ENCODE peak calls at places on chromosomes 4 and X, in six cellular contexts. Y is substantia nigra; X is T-helper 2 cell treated with Interferon-gamma antibody and Interleukin-4, amounts not matched to agents 5 μg/mL and 100 μg/mL, for 36 hours; C is ELR; I is caudate nucleus; S is GM19239. N is an unnamed sample.

GRCh38 chr4:94676910-94677309 is 80.8 kb upstream of the BMPR1B start:
- DNase-seq in Y (no peak), X (no peak), C (no peak), I (no peak), S (no peak), N (no peak)

GRCh38 chr4:11376571-11376970 is 52.1 kb downstream of the HS3ST1 start:
- DNase-seq in Y (no peak), X (no peak), C (no peak), I (no peak), S (no peak), N (no peak)

GRCh38 chr4:159010563-159011260 is 92.2 kb upstream of the RAPGEF2 start:
- DNase-seq in Y (peak), X (no peak), C (no peak), I (no peak), S (no peak), N (no peak)

GRCh38 chr4:106268731-106269272 is 47.2 kb downstream of the TBCK start:
- DNase-seq in Y (no peak), X (no peak), C (no peak), I (no peak), S (no peak), N (no peak)

GRCh38 chrX:118499295-118499694 is 3.7 kb downstream of the DOCK11 start:
- DNase-seq in Y (no peak), X (no peak), C (no peak), I (no peak), S (no peak), N (no peak)

GRCh38 chr4:186669159-186669720 is 54.4 kb downstream of the FAT1 start:
- DNase-seq in Y (no peak), X (no peak), C (peak), I (peak), S (no peak), N (no peak)

GRCh38 chr4:620851-621261 is 4.5 kb upstream of the PDE6B start:
- DNase-seq in Y (no peak), X (no peak), C (no peak), I (no peak), S (no peak), N (no peak)

GRCh38 chr4:47704693-47705325 is 133.1 kb downstream of the CORIN start:
- DNase-seq in Y (no peak), X (no peak), C (peak), I (no peak), S (no peak), N (no peak)

GRCh38 chr4:156686120-156686519 is 285.5 kb downstream of the PDGFC start:
- DNase-seq in Y (no peak), X (no peak), C (peak), I (no peak), S (no peak), N (no peak)

GRCh38 chr4:183409956-183410355 is 34.5 kb upstream of the CDKN2AIP start:
- DNase-seq in Y (no peak), X (no peak), C (no peak), I (no peak), S (no peak), N (no peak)

GRCh38 chrX:2540426-2540942 is 39.7 kb upstream of the DHRSX start:
- DNase-seq in Y (no peak), X (no peak), C (no peak), I (no peak), S (no peak), N (no peak)

GRCh38 chr4:10096201-10096975 is 20.2 kb downstream of the WDR1 start:
- DNase-seq in Y (peak), X (peak), C (peak), I (no peak), S (peak), N (no peak)

GRCh38 chr4:153318696-153319320 is 25.7 kb upstream of the MND1 start:
- DNase-seq in Y (no peak), X (no peak), C (peak), I (no peak), S (peak), N (no peak)

GRCh38 chrX:15854080-15854655 is 445 bp downstream of the AP1S2 start:
- DNase-seq in Y (peak), X (peak), C (peak), I (peak), S (peak), N (no peak)

GRCh38 chrX:111244238-111244750 is 26.0 kb downstream of the CAPN6 start:
- DNase-seq in Y (no peak), X (no peak), C (peak), I (no peak), S (no peak), N (no peak)

GRCh38 chr4:125951275-125951887 is 636.6 kb downstream of the FAT4 start:
- DNase-seq in Y (no peak), X (no peak), C (no peak), I (no peak), S (no peak), N (no peak)

GRCh38 chrX:130165181-130165702 is 399 bp downstream of the AIFM1 start:
- DNase-seq in Y (no peak), X (no peak), C (no peak), I (no peak), S (no peak), N (no peak)

GRCh38 chrX:78708171-78708570 is 39.3 kb upstream of the LPAR4 start:
- DNase-seq in Y (no peak), X (no peak), C (peak), I (no peak), S (no peak), N (no peak)

GRCh38 chrX:100895365-100896075 is 21.4 kb upstream of the NOX1 start:
- DNase-seq in Y (no peak), X (no peak), C (peak), I (no peak), S (no peak), N (no peak)

GRCh38 chrX:153791104-153791852 is 2.9 kb downstream of the IDH3G start:
- DNase-seq in Y (no peak), X (no peak), C (no peak), I (no peak), S (no peak), N (no peak)

GRCh38 chr4:184163813-184164212 is 53.9 kb downstream of the ENPP6 start:
- DNase-seq in Y (no peak), X (no peak), C (peak), I (peak), S (no peak), N (no peak)

GRCh38 chrX:10156199-10157031 is at the start of gene CLCN4:
- DNase-seq in Y (peak), X (no peak), C (no peak), I (peak), S (no peak), N (no peak)

GRCh38 chr4:187865914-187866313 is 129.7 kb upstream of the ZFP42 start:
- DNase-seq in Y (no peak), X (no peak), C (no peak), I (no peak), S (no peak), N (no peak)

GRCh38 chrX:143580266-143580665 is 55.6 kb downstream of the SLITRK4 start:
- DNase-seq in Y (no peak), X (no peak), C (no peak), I (no peak), S (no peak), N (no peak)

GRCh38 chr4:156672492-156672891 is 299.1 kb downstream of the PDGFC start:
- DNase-seq in Y (no peak), X (no peak), C (no peak), I (no peak), S (no peak), N (no peak)

GRCh38 chrX:68710870-68711576 is 63.6 kb downstream of the STARD8 start:
- DNase-seq in Y (no peak), X (no peak), C (peak), I (no peak), S (peak), N (no peak)